ENCODE peak calls at places on chromosomes 11 and 22, in ten cellular contexts. O is MCF 10A, Y is dermis blood vessel endothelial cell, Z is EL, V is tibial artery, G is choroid plexus epithelial cell, P is iris pigment epithelial cell, K is RCC 7860, T is glutamatergic neuron, A is hypothalamus. C is an unnamed sample.
A peak's percentile ranks its signal among the peaks of the same experiment; 100 is the strongest.

GRCh38 chr22:26314171-26314570 is 114.9 kb upstream of the ASPHD2 start:
- DNase-seq in P (no peak), K (no peak), T (no peak), V (no peak), A (no peak), Y (no peak), Z (no peak), G (no peak), O (no peak), C (no peak)

GRCh38 chr11:69215784-69216415 is 60.2 kb downstream of the SMIM38 start:
- DNase-seq in G (peak; percentile 9), O (peak; percentile 59), Y (no peak), V (peak; percentile 25), T (no peak), Z (peak; percentile 21), K (no peak), A (no peak), P (peak; percentile 42), C (no peak)

GRCh38 chr11:11582261-11582701 is 39.5 kb downstream of the GALNT18 start:
- DNase-seq in P (no peak), K (no peak), O (no peak), Z (no peak), G (no peak), V (no peak), Y (peak; percentile 87), T (no peak), A (peak; percentile 80), C (no peak)

GRCh38 chr11:93585758-93586157 is 42.6 kb upstream of the SMCO4 start:
- DNase-seq in K (no peak), Z (peak; percentile 70), Y (no peak), V (no peak), O (peak; percentile 67), A (no peak), P (peak; percentile 95), G (peak; percentile 90), T (no peak), C (no peak)

GRCh38 chr11:117876049-117876340 is 463 bp downstream of the FXYD6 start:
- DNase-seq in G (no peak), P (no peak), Z (no peak), Y (no peak), A (no peak), V (no peak), O (no peak), T (no peak), K (no peak), C (no peak)

GRCh38 chr11:103215812-103216211 is 106.6 kb downstream of the DYNC2H1 start:
- DNase-seq in G (no peak), V (no peak), P (peak; percentile 57), O (no peak), Y (no peak), T (no peak), K (no peak), A (no peak), Z (no peak), C (no peak)

GRCh38 chr11:70176940-70177689 is 26.0 kb upstream of the FADD start:
- DNase-seq in T (peak; percentile 76), Z (no peak), P (peak; percentile 7), V (no peak), A (no peak), Y (peak; percentile 41), G (peak; percentile 8), O (peak; percentile 38), K (no peak), C (peak; percentile 41)

GRCh38 chr11:95898782-95899181 is 25.1 kb downstream of the MTMR2 start:
- DNase-seq in K (no peak), G (no peak), V (no peak), P (no peak), Y (no peak), Z (no peak), T (no peak), O (no peak), A (no peak), C (no peak)

GRCh38 chr22:49382451-49382735 is 445.3 kb downstream of the BRD1 start:
- DNase-seq in T (no peak), Y (no peak), V (peak; percentile 34), P (no peak), K (no peak), G (no peak), O (no peak), Z (no peak), A (no peak), C (no peak)

GRCh38 chr22:49550766-49551362 is 276.8 kb downstream of the BRD1 start:
- DNase-seq in V (peak; percentile 53), A (no peak), G (no peak), T (no peak), Y (no peak), Z (no peak), K (no peak), O (no peak), P (no peak), C (no peak)

GRCh38 chr22:50622723-50623327 is 5.1 kb downstream of the ARSA start:
- DNase-seq in Y (no peak), T (no peak), O (peak; percentile 74), K (no peak), Z (no peak), P (no peak), A (no peak), G (no peak), V (no peak), C (peak; percentile 44)

C was measured in OCI-LY7.